ENCODE peak calls at places on chromosomes 5 and 9, in eight cellular contexts. C, A, U, R, G, B, M and Q are unnamed samples.

GRCh38 chr5:178068293-178068692 is 45.0 kb upstream of the N4BP3 start:
- DNase-seq in G (no peak), A (no peak), M (no peak), B (no peak), C (no peak), R (no peak), U (no peak), Q (no peak)

GRCh38 chr9:133754187-133754586 is 16.0 kb upstream of the SARDH start:
- DNase-seq in M (no peak), G (no peak), C (no peak), B (no peak), R (no peak), U (peak; percentile 39), A (no peak), Q (peak; percentile 18)

GRCh38 chr5:102450313-102450990 is 48.3 kb downstream of the SLCO6A1 start:
- DNase-seq in B (no peak), U (no peak), C (no peak), G (peak; percentile 13), M (no peak), A (no peak), R (no peak), Q (peak; percentile 37)

GRCh38 chr5:67963789-67964519 is 251.6 kb upstream of the PIK3R1 start:
- DNase-seq in U (no peak), B (no peak), C (no peak), R (no peak), G (no peak), A (no peak), M (no peak), Q (no peak)

GRCh38 chr9:124794902-124795491 is 18.1 kb downstream of the OLFML2A start:
- DNase-seq in R (no peak), M (no peak), A (no peak), G (no peak), U (no peak), B (no peak), C (no peak), Q (no peak)

GRCh38 chr9:113511856-113512761 is 48.6 kb downstream of the RGS3 start:
- DNase-seq in B (no peak), A (no peak), U (no peak), R (peak; percentile 52), G (peak; percentile 41), C (no peak), M (no peak), Q (no peak)

GRCh38 chr9:134889386-134890214 is 9.0 kb downstream of the FCN2 start:
- DNase-seq in R (no peak), M (no peak), U (peak; percentile 27), A (no peak), B (no peak), C (no peak), G (no peak), Q (no peak)

GRCh38 chr5:29170609-29171008 is 2022.9 kb upstream of the CDH6 start:
- DNase-seq in A (no peak), U (no peak), G (no peak), M (no peak), B (no peak), C (no peak), R (no peak), Q (no peak)

GRCh38 chr9:3825724-3826123 is 299.9 kb upstream of the RFX3 start:
- DNase-seq in G (no peak), C (no peak), B (no peak), M (no peak), U (no peak), R (no peak), A (no peak), Q (no peak)

GRCh38 chr5:137565450-137565849 is 66.3 kb upstream of the SPOCK1 start:
- DNase-seq in U (no peak), R (no peak), C (no peak), A (peak; percentile 80), G (peak; percentile 19), B (no peak), M (no peak), Q (no peak)

GRCh38 chr5:116421080-116421629 is 153.5 kb downstream of the SEMA6A start:
- DNase-seq in R (no peak), M (no peak), C (no peak), A (no peak), U (no peak), G (no peak), B (no peak), Q (no peak)

GRCh38 chr5:141492168-141492885 is 3.4 kb downstream of the PCDHGC5 start:
- DNase-seq in B (no peak), R (no peak), C (no peak), A (no peak), G (no peak), M (no peak), U (no peak), Q (peak; percentile 73)

GRCh38 chr5:125411163-125412050 is 665.0 kb upstream of the ZNF608 start:
- DNase-seq in C (no peak), B (no peak), U (no peak), M (no peak), A (no peak), R (no peak), G (peak; percentile 67), Q (no peak)

GRCh38 chr9:135615666-135616620 is 23.4 kb downstream of the GLT6D1 start:
- DNase-seq in A (no peak), B (no peak), U (no peak), R (no peak), G (no peak), M (no peak), C (no peak), Q (no peak)

GRCh38 chr5:78627175-78627574 is 21.4 kb downstream of the LHFPL2 start:
- DNase-seq in R (no peak), U (no peak), M (no peak), A (no peak), B (no peak), G (peak; percentile 78), C (no peak), Q (no peak)

GRCh38 chr5:78627766-78628165 is 20.8 kb downstream of the LHFPL2 start:
- DNase-seq in C (no peak), M (no peak), B (no peak), R (no peak), G (peak; percentile 90), A (peak; percentile 50), U (no peak), Q (no peak)

GRCh38 chr5:78624011-78624541 is 24.5 kb downstream of the LHFPL2 start:
- DNase-seq in M (no peak), R (no peak), U (no peak), C (no peak), A (no peak), G (no peak), B (no peak), Q (no peak)

GRCh38 chr5:78624992-78625391 is 23.6 kb downstream of the LHFPL2 start:
- DNase-seq in G (no peak), R (no peak), A (no peak), B (no peak), M (no peak), C (no peak), U (no peak), Q (no peak)

GRCh38 chr5:78626009-78626571 is 22.5 kb downstream of the LHFPL2 start:
- DNase-seq in A (no peak), M (no peak), U (no peak), R (no peak), B (no peak), C (no peak), G (peak; percentile 49), Q (no peak)
- TF ChIP-seq CTCF in A (no peak), M (no peak), U (no peak), R (no peak), B (no peak), C (no peak), G (no peak), Q (no peak)

GRCh38 chr9:127423934-127424668 is at the start of gene ZNF79:
- DNase-seq in U (peak; percentile 97), M (peak; percentile 97), A (peak; percentile 57), G (peak; percentile 95), B (peak; percentile 96), R (peak; percentile 88), C (peak; percentile 74), Q (peak; percentile 97)
- TF ChIP-seq CTCF in U (no peak), M (no peak), A (no peak), G (no peak), B (no peak), R (no peak), C (no peak), Q (no peak)

DNA sequence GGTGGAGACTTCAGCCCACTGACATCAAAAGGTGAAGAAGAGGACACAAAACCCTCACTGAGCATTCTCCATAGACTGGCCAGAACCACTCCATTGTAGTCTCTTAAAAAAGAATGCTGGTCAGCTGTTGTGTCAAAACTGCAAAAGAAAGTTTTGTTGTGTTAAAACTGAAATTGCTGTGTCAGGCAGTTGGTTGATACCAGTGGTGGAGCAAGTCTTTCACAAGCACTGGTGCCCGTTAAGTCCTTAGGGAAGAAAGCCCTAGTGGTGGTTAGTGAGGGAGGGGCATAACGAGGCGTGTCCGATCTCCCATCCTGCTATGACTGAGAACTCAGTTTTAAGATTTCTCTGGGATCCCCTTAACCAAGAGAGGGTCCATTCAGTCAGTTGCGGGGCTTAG is 160.6 kb upstream of the MAP1B start:
- DNase-seq in M (no peak), U (no peak), A (no peak), C (no peak), B (no peak), G (no peak), R (no peak), Q (no peak)
- TF ChIP-seq CTCF in M (no peak), U (no peak), A (no peak), C (no peak), B (no peak), G (no peak), R (no peak), Q (no peak)

GRCh38 chr9:91036826-91037510 is 235.3 kb downstream of the SYK start:
- DNase-seq in C (peak; percentile 78), B (peak; percentile 82), R (peak; percentile 40), G (peak; percentile 96), M (peak; percentile 77), A (peak; percentile 75), U (peak; percentile 86), Q (peak; percentile 93)
- TF ChIP-seq CTCF in C (peak; percentile 67), B (peak; percentile 64), R (peak; percentile 54), G (peak; percentile 84), M (peak; percentile 75), A (peak; percentile 82), U (peak; percentile 68), Q (peak; percentile 45)

GRCh38 chr5:146778261-146778660 is 100.3 kb downstream of the PPP2R2B start:
- DNase-seq in R (no peak), B (no peak), M (no peak), G (no peak), U (no peak), A (no peak), C (no peak), Q (no peak)
- TF ChIP-seq CTCF in R (no peak), B (no peak), M (no peak), G (no peak), U (no peak), A (no peak), C (no peak), Q (no peak)

GRCh38 chr5:168308976-168309598 is 17.6 kb downstream of the WWC1 start:
- DNase-seq in C (no peak), M (no peak), G (no peak), U (no peak), A (no peak), B (no peak), R (no peak), Q (no peak)
- TF ChIP-seq CTCF in C (no peak), M (no peak), G (no peak), U (no peak), A (no peak), B (no peak), R (no peak), Q (no peak)